ENCODE peak calls at places on chromosomes 12 and 14, in eight cellular contexts. One of them, this sample, is unnamed. For H3K27me3, the result is how much of the 10 kb centered on the place peaks cover.

GRCh38 chr12:66453837-66454236 is 151.5 kb downstream of the HELB start:
- DNase-seq in left ventricle myocardium inferior: no peak
- DNase-seq in pancreas: no peak
- DNase-seq in neural progenitor cell: no peak
- DNase-seq in H7: no peak
- DNase-seq in osteoblast: no peak
- DNase-seq in stomach: no peak
- DNase-seq in heart right ventricle: no peak
- DNase-seq in this sample: no peak

GRCh38 chr12:12736759-12737676 is 19.9 kb downstream of the CDKN1B start:
- DNase-seq in left ventricle myocardium inferior: no peak
- DNase-seq in pancreas: no peak
- DNase-seq in neural progenitor cell: peak
- DNase-seq in H7: peak
- DNase-seq in osteoblast: no peak
- DNase-seq in stomach: no peak
- DNase-seq in heart right ventricle: no peak
- DNase-seq in this sample: no peak

GRCh38 chr12:100758083-100758482 is 36.5 kb upstream of the ANO4 start:
- DNase-seq in left ventricle myocardium inferior: no peak
- DNase-seq in pancreas: no peak
- DNase-seq in neural progenitor cell: no peak
- DNase-seq in H7: no peak
- DNase-seq in osteoblast: no peak
- DNase-seq in stomach: no peak
- DNase-seq in heart right ventricle: no peak
- DNase-seq in this sample: no peak

GRCh38 chr12:13339538-13339937 is 143.0 kb downstream of the EMP1 start:
- DNase-seq in left ventricle myocardium inferior: no peak
- DNase-seq in pancreas: no peak
- DNase-seq in neural progenitor cell: no peak
- DNase-seq in H7: no peak
- DNase-seq in osteoblast: no peak
- DNase-seq in stomach: no peak
- DNase-seq in heart right ventricle: no peak
- DNase-seq in this sample: no peak

GRCh38 chr12:107393043-107393725 is 292.4 kb upstream of the PWP1 start:
- DNase-seq in left ventricle myocardium inferior: no peak
- DNase-seq in pancreas: no peak
- DNase-seq in neural progenitor cell: no peak
- DNase-seq in H7: no peak
- DNase-seq in osteoblast: no peak
- DNase-seq in stomach: no peak
- DNase-seq in heart right ventricle: no peak
- DNase-seq in this sample: no peak

GRCh38 chr12:2453807-2454177 is 341.0 kb upstream of the FKBP4 start:
- DNase-seq in left ventricle myocardium inferior: no peak
- DNase-seq in pancreas: no peak
- DNase-seq in neural progenitor cell: no peak
- DNase-seq in H7: no peak
- DNase-seq in osteoblast: no peak
- DNase-seq in stomach: no peak
- DNase-seq in heart right ventricle: no peak
- DNase-seq in this sample: no peak

GRCh38 chr12:65631621-65632111 is 192.6 kb upstream of the HMGA2 start:
- DNase-seq in left ventricle myocardium inferior: no peak
- DNase-seq in pancreas: no peak
- DNase-seq in neural progenitor cell: no peak
- DNase-seq in H7: no peak
- DNase-seq in osteoblast: peak
- DNase-seq in stomach: no peak
- DNase-seq in heart right ventricle: no peak
- DNase-seq in this sample: no peak

GRCh38 chr14:25237845-25238244 is 187.9 kb upstream of the STXBP6 start:
- DNase-seq in left ventricle myocardium inferior: no peak
- DNase-seq in pancreas: no peak
- DNase-seq in neural progenitor cell: peak
- DNase-seq in H7: peak
- DNase-seq in osteoblast: no peak
- DNase-seq in stomach: no peak
- DNase-seq in heart right ventricle: no peak
- DNase-seq in this sample: no peak

GRCh38 chr12:52221912-52222457 is 11.1 kb upstream of the KRT7 start:
- DNase-seq in left ventricle myocardium inferior: peak
- DNase-seq in pancreas: peak
- DNase-seq in neural progenitor cell: peak
- DNase-seq in H7: peak
- DNase-seq in osteoblast: peak
- DNase-seq in stomach: peak
- DNase-seq in heart right ventricle: peak
- DNase-seq in this sample: peak

GRCh38 chr12:132444283-132444682 is 45.7 kb upstream of the FBRSL1 start:
- DNase-seq in left ventricle myocardium inferior: no peak
- DNase-seq in pancreas: no peak
- DNase-seq in neural progenitor cell: no peak
- DNase-seq in H7: no peak
- DNase-seq in osteoblast: no peak
- DNase-seq in stomach: no peak
- DNase-seq in heart right ventricle: no peak
- DNase-seq in this sample: no peak

GRCh38 chr14:74836251-74836957 is 39.5 kb downstream of the PROX2 start:
- DNase-seq in left ventricle myocardium inferior: no peak
- DNase-seq in pancreas: no peak
- DNase-seq in neural progenitor cell: no peak
- DNase-seq in H7: no peak
- DNase-seq in osteoblast: no peak
- DNase-seq in stomach: no peak
- DNase-seq in heart right ventricle: no peak
- DNase-seq in this sample: no peak

GRCh38 chr12:60539592-60539991 is 943.8 kb downstream of the SLC16A7 start:
- DNase-seq in left ventricle myocardium inferior: no peak
- DNase-seq in pancreas: no peak
- DNase-seq in neural progenitor cell: no peak
- DNase-seq in H7: no peak
- DNase-seq in osteoblast: no peak
- DNase-seq in stomach: no peak
- DNase-seq in heart right ventricle: no peak
- DNase-seq in this sample: no peak

GRCh38 chr12:54680374-54680773 is 32.2 kb upstream of the DCD start:
- DNase-seq in left ventricle myocardium inferior: no peak
- DNase-seq in pancreas: peak
- DNase-seq in neural progenitor cell: peak
- DNase-seq in H7: peak
- DNase-seq in osteoblast: no peak
- DNase-seq in stomach: peak
- DNase-seq in heart right ventricle: no peak
- DNase-seq in this sample: no peak

GRCh38 chr14:91364524-91365270 is 52.9 kb downstream of the CCDC88C start:
- DNase-seq in left ventricle myocardium inferior: no peak
- DNase-seq in pancreas: no peak
- DNase-seq in neural progenitor cell: no peak
- DNase-seq in H7: no peak
- DNase-seq in osteoblast: peak
- DNase-seq in stomach: no peak
- DNase-seq in heart right ventricle: no peak
- DNase-seq in this sample: no peak

GRCh38 chr12:138898-139534 is 72.4 kb downstream of the IQSEC3 start:
- DNase-seq in left ventricle myocardium inferior: peak
- DNase-seq in pancreas: no peak
- DNase-seq in neural progenitor cell: peak
- DNase-seq in H7: peak
- DNase-seq in osteoblast: no peak
- DNase-seq in stomach: no peak
- DNase-seq in heart right ventricle: peak
- DNase-seq in this sample: no peak

GRCh38 chr14:35687335-35687939 is 121.7 kb downstream of the RALGAPA1 start:
- DNase-seq in left ventricle myocardium inferior: no peak
- DNase-seq in pancreas: no peak
- DNase-seq in neural progenitor cell: peak
- DNase-seq in H7: peak
- DNase-seq in osteoblast: no peak
- DNase-seq in stomach: no peak
- DNase-seq in heart right ventricle: no peak
- DNase-seq in this sample: no peak

GRCh38 chr12:88793091-88793490 is 212.8 kb upstream of the KITLG start:
- DNase-seq in left ventricle myocardium inferior: no peak
- DNase-seq in pancreas: no peak
- DNase-seq in neural progenitor cell: no peak
- DNase-seq in H7: no peak
- DNase-seq in osteoblast: no peak
- DNase-seq in stomach: no peak
- DNase-seq in heart right ventricle: no peak
- DNase-seq in this sample: no peak

GRCh38 chr14:100539766-100540140 is 47.5 kb downstream of the BEGAIN start:
- DNase-seq in left ventricle myocardium inferior: no peak
- DNase-seq in pancreas: no peak
- DNase-seq in neural progenitor cell: no peak
- DNase-seq in H7: peak
- DNase-seq in osteoblast: peak
- DNase-seq in stomach: no peak
- DNase-seq in heart right ventricle: peak
- DNase-seq in this sample: no peak

GRCh38 chr12:116783503-116784237 is 45.6 kb downstream of the RNFT2 start:
- DNase-seq in left ventricle myocardium inferior: no peak
- DNase-seq in pancreas: no peak
- DNase-seq in neural progenitor cell: no peak
- DNase-seq in H7: no peak
- DNase-seq in osteoblast: no peak
- DNase-seq in stomach: no peak
- DNase-seq in heart right ventricle: no peak
- DNase-seq in this sample: no peak

GRCh38 chr12:128269108-128269713 is 2.2 kb downstream of the TMEM132C start:
- DNase-seq in left ventricle myocardium inferior: no peak
- DNase-seq in pancreas: peak
- DNase-seq in neural progenitor cell: peak
- DNase-seq in H7: peak
- DNase-seq in osteoblast: no peak
- DNase-seq in stomach: no peak
- DNase-seq in heart right ventricle: no peak
- DNase-seq in this sample: no peak
- H3K27me3 ChIP-seq in left ventricle myocardium inferior: half or more
- H3K27me3 ChIP-seq in pancreas: under half
- H3K27me3 ChIP-seq in neural progenitor cell: half or more
- H3K27me3 ChIP-seq in H7: half or more
- H3K27me3 ChIP-seq in osteoblast: under half
- H3K27me3 ChIP-seq in stomach: under half
- H3K27me3 ChIP-seq in heart right ventricle: under half
- H3K27me3 ChIP-seq in this sample: under half

GRCh38 chr14:76842414-76842813 is 16.2 kb downstream of the LRRC74A start:
- DNase-seq in left ventricle myocardium inferior: no peak
- DNase-seq in pancreas: no peak
- DNase-seq in neural progenitor cell: no peak
- DNase-seq in H7: no peak
- DNase-seq in osteoblast: no peak
- DNase-seq in stomach: no peak
- DNase-seq in heart right ventricle: no peak
- DNase-seq in this sample: no peak
- H3K27me3 ChIP-seq in left ventricle myocardium inferior: under half
- H3K27me3 ChIP-seq in pancreas: under half
- H3K27me3 ChIP-seq in neural progenitor cell: under half
- H3K27me3 ChIP-seq in H7: under half
- H3K27me3 ChIP-seq in osteoblast: under half
- H3K27me3 ChIP-seq in stomach: under half
- H3K27me3 ChIP-seq in heart right ventricle: under half
- H3K27me3 ChIP-seq in this sample: under half

GRCh38 chr12:5439333-5439732 is 7.4 kb downstream of the NTF3 start:
- DNase-seq in left ventricle myocardium inferior: no peak
- DNase-seq in pancreas: no peak
- DNase-seq in neural progenitor cell: peak
- DNase-seq in H7: no peak
- DNase-seq in osteoblast: no peak
- DNase-seq in stomach: no peak
- DNase-seq in heart right ventricle: no peak
- DNase-seq in this sample: no peak
- H3K27me3 ChIP-seq in left ventricle myocardium inferior: under half
- H3K27me3 ChIP-seq in pancreas: under half
- H3K27me3 ChIP-seq in neural progenitor cell: under half
- H3K27me3 ChIP-seq in H7: under half
- H3K27me3 ChIP-seq in osteoblast: under half
- H3K27me3 ChIP-seq in stomach: under half
- H3K27me3 ChIP-seq in heart right ventricle: under half
- H3K27me3 ChIP-seq in this sample: under half

GRCh38 chr14:105517096-105517495 is 9.3 kb upstream of the TMEM121 start:
- DNase-seq in left ventricle myocardium inferior: no peak
- DNase-seq in pancreas: no peak
- DNase-seq in neural progenitor cell: no peak
- DNase-seq in H7: no peak
- DNase-seq in osteoblast: no peak
- DNase-seq in stomach: no peak
- DNase-seq in heart right ventricle: no peak
- DNase-seq in this sample: peak
- H3K27me3 ChIP-seq in left ventricle myocardium inferior: half or more
- H3K27me3 ChIP-seq in pancreas: under half
- H3K27me3 ChIP-seq in neural progenitor cell: under half
- H3K27me3 ChIP-seq in H7: under half
- H3K27me3 ChIP-seq in osteoblast: under half
- H3K27me3 ChIP-seq in stomach: under half
- H3K27me3 ChIP-seq in heart right ventricle: under half
- H3K27me3 ChIP-seq in this sample: under half

GRCh38 chr12:113470871-113471618 is 626 bp downstream of the LHX5 start:
- DNase-seq in left ventricle myocardium inferior: no peak
- DNase-seq in pancreas: no peak
- DNase-seq in neural progenitor cell: peak
- DNase-seq in H7: peak
- DNase-seq in osteoblast: no peak
- DNase-seq in stomach: no peak
- DNase-seq in heart right ventricle: no peak
- DNase-seq in this sample: no peak

GRCh38 chr12:113473400-113473799 is 1.7 kb upstream of the LHX5 start:
- DNase-seq in left ventricle myocardium inferior: no peak
- DNase-seq in pancreas: no peak
- DNase-seq in neural progenitor cell: no peak
- DNase-seq in H7: no peak
- DNase-seq in osteoblast: no peak
- DNase-seq in stomach: no peak
- DNase-seq in heart right ventricle: no peak
- DNase-seq in this sample: no peak

GRCh38 chr12:113471619-113472171 is at the start of gene LHX5:
- DNase-seq in left ventricle myocardium inferior: no peak
- DNase-seq in pancreas: no peak
- DNase-seq in neural progenitor cell: peak
- DNase-seq in H7: peak
- DNase-seq in osteoblast: peak
- DNase-seq in stomach: no peak
- DNase-seq in heart right ventricle: no peak
- DNase-seq in this sample: no peak

GRCh38 chr12:113473942-113474341 is 2.3 kb upstream of the LHX5 start:
- DNase-seq in left ventricle myocardium inferior: no peak
- DNase-seq in pancreas: no peak
- DNase-seq in neural progenitor cell: peak
- DNase-seq in H7: peak
- DNase-seq in osteoblast: peak
- DNase-seq in stomach: no peak
- DNase-seq in heart right ventricle: no peak
- DNase-seq in this sample: no peak

GRCh38 chr12:113472191-113473190 is 820 bp upstream of the LHX5 start:
- DNase-seq in left ventricle myocardium inferior: no peak
- DNase-seq in pancreas: no peak
- DNase-seq in neural progenitor cell: peak
- DNase-seq in H7: peak
- DNase-seq in osteoblast: peak
- DNase-seq in stomach: no peak
- DNase-seq in heart right ventricle: no peak
- DNase-seq in this sample: no peak
- H3K27me3 ChIP-seq in left ventricle myocardium inferior: half or more
- H3K27me3 ChIP-seq in pancreas: under half
- H3K27me3 ChIP-seq in neural progenitor cell: under half
- H3K27me3 ChIP-seq in H7: half or more
- H3K27me3 ChIP-seq in osteoblast: half or more
- H3K27me3 ChIP-seq in stomach: under half
- H3K27me3 ChIP-seq in heart right ventricle: half or more
- H3K27me3 ChIP-seq in this sample: half or more

GRCh38 chr12:94250130-94250529 is 101.8 kb downstream of the PLXNC1 start:
- DNase-seq in left ventricle myocardium inferior: no peak
- DNase-seq in pancreas: no peak
- DNase-seq in neural progenitor cell: no peak
- DNase-seq in H7: no peak
- DNase-seq in osteoblast: no peak
- DNase-seq in stomach: no peak
- DNase-seq in heart right ventricle: no peak
- DNase-seq in this sample: no peak
- H3K27me3 ChIP-seq in left ventricle myocardium inferior: under half
- H3K27me3 ChIP-seq in pancreas: under half
- H3K27me3 ChIP-seq in neural progenitor cell: under half
- H3K27me3 ChIP-seq in H7: under half
- H3K27me3 ChIP-seq in osteoblast: under half
- H3K27me3 ChIP-seq in stomach: under half
- H3K27me3 ChIP-seq in heart right ventricle: under half
- H3K27me3 ChIP-seq in this sample: under half